ENCODE peak calls at places on chromosomes 2 and 18, in eight cellular contexts. N is CD8-positive, alpha-beta memory T cell; U is left kidney; E is brain pericyte; Q is posterior vena cava; W is stimulated activated CD4-positive, alpha-beta T cell treated with anti-CD3 and anti-CD28 coated beads, Interleukin-1b, Interleukin-23, amount 100 ng/mL, for 1 hour; L is K562; S is NCI-H460. T is an unnamed sample.

GRCh38 chr2:4020649-4021048 is 317.3 kb downstream of the DCDC2C start:
- DNase-seq in W (no peak), Q (no peak), U (peak; percentile 35), L (no peak), E (no peak), S (no peak), N (no peak), T (no peak)

GRCh38 chr2:160464017-160464416 is 29.6 kb downstream of the RBMS1 start:
- DNase-seq in N (no peak), Q (no peak), S (no peak), L (no peak), U (no peak), E (no peak), W (no peak), T (no peak)

GRCh38 chr18:76483780-76484179 is 11.3 kb downstream of the ZNF516 start:
- DNase-seq in Q (peak; percentile 64), L (no peak), E (no peak), U (peak; percentile 26), N (no peak), S (no peak), W (no peak), T (no peak)

GRCh38 chr2:207787800-207788199 is 18.1 kb upstream of the FZD5 start:
- DNase-seq in E (no peak), W (no peak), U (no peak), L (no peak), N (no peak), Q (no peak), S (no peak), T (no peak)

GRCh38 chr2:173760553-173760952 is 204.6 kb downstream of the SP3 start:
- DNase-seq in W (no peak), L (no peak), N (no peak), U (no peak), Q (no peak), S (no peak), E (no peak), T (no peak)

GRCh38 chr2:173568054-173568453 is 213.4 kb downstream of the CDCA7 start:
- DNase-seq in U (peak; percentile 50), Q (no peak), W (no peak), N (no peak), S (peak; percentile 32), E (no peak), L (peak; percentile 47), T (no peak)

GRCh38 chr18:26648509-26649192 is 100.3 kb upstream of the KCTD1 start:
- DNase-seq in S (no peak), E (no peak), L (no peak), W (no peak), U (no peak), Q (no peak), N (no peak), T (no peak)

GRCh38 chr2:73292906-73293533 is 328 bp downstream of the EGR4 start:
- DNase-seq in S (no peak), W (no peak), Q (no peak), U (no peak), N (no peak), L (no peak), E (no peak), T (no peak)

GRCh38 chr2:129252781-129253460 is 726.5 kb upstream of the RAB6C start:
- DNase-seq in N (no peak), S (no peak), Q (no peak), E (no peak), U (peak; percentile 49), W (no peak), L (no peak), T (no peak)

GRCh38 chr2:140454717-140455116 is 1674.5 kb upstream of the NXPH2 start:
- DNase-seq in N (no peak), U (no peak), L (no peak), S (peak; percentile 14), E (peak; percentile 8), W (no peak), Q (no peak), T (peak; percentile 10)

GRCh38 chr18:38198956-38199355 is 633.4 kb upstream of the CELF4 start:
- DNase-seq in U (no peak), L (no peak), S (no peak), E (no peak), W (no peak), N (no peak), Q (no peak), T (no peak)

GRCh38 chr18:48619501-48619900 is 80.7 kb downstream of the CTIF start:
- DNase-seq in S (no peak), L (no peak), E (no peak), W (no peak), N (no peak), U (no peak), Q (no peak), T (no peak)

GRCh38 chr2:149152597-149152996 is 114.1 kb downstream of the LYPD6B start:
- DNase-seq in N (no peak), Q (no peak), S (no peak), W (no peak), L (no peak), U (no peak), E (no peak), T (no peak)

GRCh38 chr2:218860950-218861381 is 1.4 kb downstream of the WNT6 start:
- DNase-seq in W (no peak), E (no peak), S (peak; percentile 24), L (peak; percentile 81), N (peak; percentile 41), Q (peak; percentile 79), U (peak; percentile 96), T (peak; percentile 56)

GRCh38 chr2:143264851-143265250 is 135.6 kb downstream of the ARHGAP15 start:
- DNase-seq in N (no peak), S (no peak), W (no peak), L (no peak), E (no peak), U (no peak), Q (no peak), T (no peak)

GRCh38 chr18:8989017-8989416 is 113.5 kb upstream of the NDUFV2 start:
- DNase-seq in Q (no peak), U (no peak), N (no peak), L (no peak), W (no peak), S (no peak), E (no peak), T (no peak)

GRCh38 chr2:86649119-86649947 is 25.7 kb upstream of the RNF103 start:
- DNase-seq in U (no peak), S (no peak), N (no peak), W (no peak), L (no peak), Q (no peak), E (no peak), T (no peak)

GRCh38 chr18:32470136-32470712 is 458 bp downstream of the GAREM1 start:
- DNase-seq in E (no peak), Q (peak; percentile 86), W (no peak), L (no peak), S (no peak), N (peak; percentile 10), U (peak; percentile 78), T (no peak)

GRCh38 chr2:173649527-173650219 is 295.0 kb downstream of the CDCA7 start:
- DNase-seq in Q (no peak), S (no peak), N (no peak), E (no peak), W (no peak), L (no peak), U (peak; percentile 22), T (no peak)

GRCh38 chr2:110747522-110748488 is 15.4 kb downstream of the ACOXL start:
- DNase-seq in E (no peak), N (no peak), U (no peak), Q (no peak), W (no peak), S (no peak), L (no peak), T (no peak)

GRCh38 chr2:1556776-1557466 is 143.7 kb downstream of the TPO start:
- DNase-seq in E (no peak), Q (no peak), L (no peak), N (no peak), S (no peak), U (peak; percentile 77), W (no peak), T (peak; percentile 62)

GRCh38 chr2:218419630-218420216 is 800 bp downstream of the VIL1 start:
- DNase-seq in L (no peak), N (no peak), Q (no peak), E (no peak), W (no peak), S (no peak), U (no peak), T (no peak)

GRCh38 chr2:85137131-85137530 is 3.9 kb downstream of the TCF7L1 start:
- DNase-seq in W (no peak), U (no peak), S (no peak), N (no peak), E (no peak), Q (no peak), L (no peak), T (no peak)

GRCh38 chr18:75854174-75854573 is 426.7 kb upstream of the SMIM21 start:
- DNase-seq in Q (no peak), L (peak; percentile 17), S (no peak), N (no peak), E (no peak), U (no peak), W (no peak), T (no peak)

GRCh38 chr18:12741351-12741750 is 38.5 kb downstream of the PSMG2 start:
- DNase-seq in N (no peak), W (no peak), Q (no peak), S (peak; percentile 26), E (peak; percentile 13), U (no peak), L (no peak), T (peak; percentile 39)

GRCh38 chr2:179265082-179265575 is 497 bp upstream of the SESTD1 start:
- DNase-seq in N (no peak), Q (no peak), S (no peak), U (no peak), E (no peak), W (no peak), L (no peak), T (no peak)

GRCh38 chr18:11309172-11309571 is 159.8 kb upstream of the PIEZO2 start:
- DNase-seq in N (no peak), Q (no peak), L (no peak), W (no peak), E (no peak), U (peak; percentile 7), S (peak; percentile 6), T (no peak)

GRCh38 chr2:64140665-64141064 is 3.6 kb downstream of the PELI1 start:
- DNase-seq in Q (no peak), L (no peak), E (no peak), U (no peak), N (no peak), W (no peak), S (no peak), T (no peak)

GRCh38 chr2:219718066-219718465 is 90.6 kb downstream of the SLC4A3 start:
- DNase-seq in U (no peak), Q (no peak), W (no peak), S (no peak), N (no peak), L (no peak), E (no peak), T (no peak)

GRCh38 chr2:175679231-175679630 is 322.8 kb downstream of the LNPK start:
- DNase-seq in S (no peak), N (no peak), Q (no peak), W (no peak), U (no peak), E (no peak), L (no peak), T (no peak)

GRCh38 chr2:105734762-105735538 is 9.8 kb upstream of the NCK2 start:
- DNase-seq in N (no peak), L (no peak), E (no peak), U (no peak), S (no peak), Q (no peak), W (no peak), T (no peak)

GRCh38 chr18:5977022-5977421 is 81.7 kb upstream of the TMEM200C start:
- DNase-seq in U (no peak), W (no peak), N (no peak), E (no peak), S (no peak), L (no peak), Q (no peak), T (no peak)

GRCh38 chr2:67304300-67304890 is 92.7 kb upstream of the ETAA1 start:
- DNase-seq in L (no peak), U (peak; percentile 24), S (no peak), Q (no peak), W (no peak), E (no peak), N (no peak), T (no peak)

GRCh38 chr18:12246849-12247808 is 7.0 kb upstream of the CIDEA start:
- DNase-seq in W (no peak), N (no peak), L (peak; percentile 71), Q (no peak), U (peak; percentile 72), E (no peak), S (peak; percentile 23), T (no peak)